ENCODE peak calls at places on chromosomes 11 and 22, in six cellular contexts. I is CD4-positive, alpha-beta T cell; G is glutamatergic neuron; J is stimulated activated naive CD8-positive, alpha-beta T cell treated with anti-CD3 and anti-CD28 coated beads, Interleukin-15, Interleukin-2, amounts not matched to agents 100 U/mL and 50 U/mL, for 24 hours; U is HEK293T; A is BE2C. L is an unnamed sample.

GRCh38 chr22:44939451-44939850 is 70.4 kb downstream of the PHF21B start:
- DNase-seq in I (no peak), G (peak), J (no peak), U (no peak), A (no peak), L (no peak)

GRCh38 chr11:128324051-128324481 is 263.3 kb downstream of the ETS1 start:
- DNase-seq in I (no peak), G (no peak), J (peak), U (no peak), A (no peak), L (no peak)

GRCh38 chr11:128800871-128801417 is 66.2 kb downstream of the KCNJ1 start:
- DNase-seq in I (no peak), G (no peak), J (no peak), U (no peak), A (no peak), L (no peak)

GRCh38 chr22:36577019-36577418 is 48.1 kb upstream of the EIF3D start:
- DNase-seq in I (no peak), G (no peak), J (no peak), U (no peak), A (no peak), L (no peak)

GRCh38 chr22:43826142-43827093 is 14.3 kb upstream of the EFCAB6 start:
- DNase-seq in I (no peak), G (no peak), J (no peak), U (no peak), A (peak), L (no peak)

GRCh38 chr22:39462443-39463147 is 5.8 kb downstream of the MGAT3 start:
- DNase-seq in I (no peak), G (no peak), J (no peak), U (no peak), A (no peak), L (no peak)

GRCh38 chr11:120537996-120538395 is 26.4 kb downstream of the GRIK4 start:
- DNase-seq in I (no peak), G (no peak), J (no peak), U (no peak), A (no peak), L (no peak)

GRCh38 chr11:79054636-79055035 is 386.2 kb downstream of the TENM4 start:
- DNase-seq in I (no peak), G (no peak), J (no peak), U (no peak), A (no peak), L (no peak)

GRCh38 chr11:133531971-133532651 is at the start of gene OPCML:
- DNase-seq in I (no peak), G (no peak), J (no peak), U (no peak), A (no peak), L (no peak)

GRCh38 chr22:30923168-30923900 is 45.2 kb downstream of the MORC2 start:
- DNase-seq in I (no peak), G (no peak), J (no peak), U (no peak), A (no peak), L (no peak)

GRCh38 chr11:10657308-10658271 is 36.0 kb downstream of the IRAG1 start:
- DNase-seq in I (no peak), G (no peak), J (peak), U (no peak), A (no peak), L (no peak)

L was measured in memory B cell.